ENCODE peak calls at places on chromosomes 11 and 22, in eight cellular contexts. N is neural progenitor cell, Q is endodermal cell, D is HL-60, O is astrocyte, W is ovary, F is psoas muscle, Z is K562. T is an unnamed sample.

GRCh38 chr11:106152824-106153223 is 75.4 kb downstream of the AASDHPPT start:
- DNase-seq in N (no peak), Q (no peak), D (no peak), O (peak), W (no peak), F (no peak), Z (no peak), T (peak)

GRCh38 chr11:44572884-44573283 is 7.4 kb downstream of the CD82 start:
- DNase-seq in N (no peak), Q (peak), D (no peak), O (no peak), W (no peak), F (no peak), Z (no peak), T (no peak)

GRCh38 chr11:121595717-121596156 is 143.0 kb upstream of the SORL1-AS1 start:
- DNase-seq in N (no peak), Q (no peak), D (no peak), O (peak), W (no peak), F (no peak), Z (no peak), T (peak)

GRCh38 chr11:101348786-101349185 is 219.2 kb upstream of the PGR start:
- DNase-seq in N (no peak), Q (no peak), D (no peak), O (no peak), W (no peak), F (no peak), Z (no peak), T (no peak)

GRCh38 chr11:72782081-72782920 is 11.5 kb downstream of the STARD10 start:
- DNase-seq in N (peak), Q (peak), D (no peak), O (no peak), W (no peak), F (no peak), Z (no peak), T (no peak)

GRCh38 chr11:93468286-93468685 is 74.9 kb downstream of the SMCO4 start:
- DNase-seq in N (no peak), Q (no peak), D (no peak), O (no peak), W (no peak), F (no peak), Z (no peak), T (no peak)

GRCh38 chr11:119363874-119364590 is 17.5 kb downstream of the USP2 start:
- DNase-seq in N (peak), Q (peak), D (no peak), O (no peak), W (peak), F (peak), Z (peak), T (peak)

GRCh38 chr22:22565991-22566390 is 6.9 kb upstream of the PRAME start:
- DNase-seq in N (no peak), Q (no peak), D (no peak), O (no peak), W (no peak), F (no peak), Z (no peak), T (peak)

GRCh38 chr11:103800406-103801114 is 235.9 kb upstream of the DDI1 start:
- DNase-seq in N (peak), Q (peak), D (no peak), O (peak), W (peak), F (no peak), Z (no peak), T (no peak)

GRCh38 chr22:39122772-39123470 is 25.9 kb downstream of the APOBEC3H start:
- DNase-seq in N (no peak), Q (no peak), D (no peak), O (no peak), W (no peak), F (no peak), Z (peak), T (no peak)

GRCh38 chr11:67056267-67056639 is 394 bp upstream of the RHOD start:
- DNase-seq in N (no peak), Q (no peak), D (no peak), O (no peak), W (no peak), F (no peak), Z (no peak), T (no peak)

GRCh38 chr22:22037229-22037628 is 54.6 kb upstream of the TOP3B start:
- DNase-seq in N (peak), Q (no peak), D (no peak), O (no peak), W (no peak), F (no peak), Z (no peak), T (no peak)

GRCh38 chr11:58577441-58578135 is 1.3 kb upstream of the ZFP91 start:
- DNase-seq in N (peak), Q (no peak), D (peak), O (peak), W (no peak), F (peak), Z (peak), T (peak)

GRCh38 chr11:57663975-57664374 is 3.9 kb upstream of the ZDHHC5 start:
- DNase-seq in N (no peak), Q (no peak), D (no peak), O (no peak), W (no peak), F (no peak), Z (no peak), T (no peak)

GRCh38 chr11:17382046-17382728 is 6.3 kb downstream of the KCNJ11 start:
- DNase-seq in N (no peak), Q (no peak), D (no peak), O (no peak), W (no peak), F (no peak), Z (no peak), T (peak)

GRCh38 chr11:62338218-62338617 is 970 bp downstream of the ASRGL1 start:
- DNase-seq in N (no peak), Q (no peak), D (no peak), O (no peak), W (no peak), F (no peak), Z (no peak), T (no peak)
- H3K4me3 ChIP-seq in N (peak), Q (peak), D (peak), O (peak), W (peak), F (peak), Z (peak), T (no peak)

GRCh38 chr11:42407379-42407778 is 904.4 kb upstream of the API5 start:
- DNase-seq in N (peak), Q (peak), D (no peak), O (no peak), W (no peak), F (no peak), Z (no peak), T (no peak)

DNA sequence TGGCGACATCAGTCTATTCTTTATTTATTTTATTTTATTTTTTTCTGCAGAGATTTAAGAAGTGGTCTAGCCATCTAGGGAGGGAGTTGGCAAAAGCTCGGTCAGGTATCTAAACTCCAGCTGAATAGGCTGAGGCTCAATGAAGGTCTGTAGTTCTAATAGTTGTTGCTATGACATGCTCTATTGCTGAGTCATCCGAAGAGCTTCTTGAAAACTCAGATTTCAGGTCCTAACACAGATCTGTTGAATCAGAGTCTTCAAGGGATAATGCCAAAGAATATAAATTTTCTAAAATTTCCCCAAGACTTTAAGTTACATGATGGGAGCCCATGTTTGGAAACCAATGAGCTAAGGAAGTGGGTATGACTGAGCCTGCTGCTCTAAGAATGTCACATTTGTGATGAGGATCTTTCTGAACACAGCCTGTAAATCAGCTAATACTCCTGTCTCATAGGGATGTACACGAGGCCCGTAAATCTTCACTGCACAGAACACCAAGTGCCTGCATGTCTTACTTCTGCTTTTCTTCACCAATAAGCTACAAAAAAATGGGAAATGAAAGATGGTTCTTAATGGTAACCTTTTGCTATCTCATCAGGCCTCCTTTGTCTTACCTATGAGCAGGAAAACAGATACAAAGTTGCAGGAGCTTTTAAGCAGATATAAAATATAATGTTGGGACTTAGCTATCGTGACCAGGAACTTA is 901.4 kb upstream of the API5 start:
- DNase-seq in N (no peak), Q (no peak), D (no peak), O (peak), W (no peak), F (no peak), Z (no peak), T (no peak)
- TF ChIP-seq CTCF in N (no peak), Q (no peak), D (no peak), O (no peak), W (no peak), F (no peak), Z (no peak), T (no peak)

GRCh38 chr11:77752518-77752917 is 68.0 kb downstream of the RSF1 start:
- DNase-seq in N (no peak), Q (peak), D (no peak), O (peak), W (no peak), F (no peak), Z (no peak), T (no peak)

GRCh38 chr11:77748266-77748665 is 72.3 kb downstream of the RSF1 start:
- DNase-seq in N (no peak), Q (no peak), D (no peak), O (no peak), W (no peak), F (no peak), Z (no peak), T (no peak)

GRCh38 chr11:77749232-77749631 is 71.3 kb downstream of the RSF1 start:
- DNase-seq in N (no peak), Q (no peak), D (no peak), O (no peak), W (no peak), F (no peak), Z (no peak), T (no peak)

GRCh38 chr11:77750757-77751156 is 69.8 kb downstream of the RSF1 start:
- DNase-seq in N (no peak), Q (no peak), D (no peak), O (no peak), W (no peak), F (no peak), Z (no peak), T (no peak)

DNA sequence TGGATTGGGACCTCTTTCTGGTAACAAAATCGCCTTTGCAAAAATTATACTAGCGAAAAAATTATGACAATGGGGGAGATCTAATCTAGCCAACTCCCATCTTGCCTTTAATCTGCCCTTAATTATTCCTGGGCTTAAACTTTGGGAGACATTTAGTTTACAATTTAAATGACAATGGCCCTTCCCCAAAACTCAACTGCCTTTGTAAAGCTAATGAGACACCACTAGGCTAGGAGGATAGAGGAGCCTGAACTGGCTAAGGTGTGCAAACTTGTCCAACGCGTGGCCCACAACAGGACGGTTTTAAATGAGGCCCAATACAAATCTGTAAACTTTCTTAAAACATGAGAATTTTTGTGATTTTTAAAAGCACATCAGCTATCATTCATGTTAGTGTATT is 67.3 kb downstream of the RSF1 start:
- DNase-seq in N (peak), Q (no peak), D (no peak), O (no peak), W (no peak), F (no peak), Z (no peak), T (no peak)
- H3K4me3 ChIP-seq in N (no peak), Q (no peak), D (no peak), O (no peak), W (no peak), F (no peak), Z (no peak), T (no peak)

DNA sequence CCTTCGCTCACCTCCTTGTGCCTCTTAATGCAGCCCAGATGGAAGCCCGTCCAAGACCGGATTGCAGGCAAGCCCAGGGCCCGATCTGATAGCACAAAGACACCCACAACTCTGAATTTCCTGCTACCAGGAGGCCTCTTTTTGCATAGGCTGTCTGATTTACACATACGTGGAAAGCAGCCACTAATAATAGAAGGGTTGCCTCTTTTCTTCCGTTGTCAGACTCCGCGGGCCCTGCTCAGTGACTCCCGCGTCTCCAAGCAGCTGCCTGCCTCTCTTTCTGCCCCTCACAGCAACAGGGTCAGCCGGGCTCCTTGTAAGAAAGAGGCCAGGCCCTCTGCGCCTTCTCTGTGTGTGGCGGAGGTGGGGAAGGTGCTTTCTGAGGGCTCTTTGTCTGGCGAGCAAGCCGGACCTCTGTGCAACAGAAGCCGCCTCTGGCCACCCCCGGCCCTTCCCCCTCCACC is 26.7 kb downstream of the FLI1 start:
- DNase-seq in N (peak), Q (peak), D (no peak), O (peak), W (no peak), F (no peak), Z (no peak), T (no peak)
- TF ChIP-seq CTCF in N (no peak), Q (no peak), D (no peak), O (no peak), W (no peak), F (no peak), Z (no peak), T (no peak)

GRCh38 chr22:23752090-23752691 is 1.3 kb upstream of the ZNF70 start:
- DNase-seq in N (no peak), Q (no peak), D (no peak), O (no peak), W (no peak), F (no peak), Z (no peak), T (no peak)

GRCh38 chr22:23754980-23755636 is 883 bp upstream of the VPREB3 start:
- DNase-seq in N (no peak), Q (no peak), D (no peak), O (no peak), W (no peak), F (no peak), Z (no peak), T (no peak)

GRCh38 chr22:23752750-23753149 is 1.5 kb downstream of the VPREB3 start:
- DNase-seq in N (no peak), Q (no peak), D (no peak), O (no peak), W (no peak), F (no peak), Z (no peak), T (no peak)

GRCh38 chr22:23754220-23754919 is at the start of gene VPREB3:
- DNase-seq in N (no peak), Q (no peak), D (no peak), O (no peak), W (no peak), F (no peak), Z (no peak), T (no peak)

DNA sequence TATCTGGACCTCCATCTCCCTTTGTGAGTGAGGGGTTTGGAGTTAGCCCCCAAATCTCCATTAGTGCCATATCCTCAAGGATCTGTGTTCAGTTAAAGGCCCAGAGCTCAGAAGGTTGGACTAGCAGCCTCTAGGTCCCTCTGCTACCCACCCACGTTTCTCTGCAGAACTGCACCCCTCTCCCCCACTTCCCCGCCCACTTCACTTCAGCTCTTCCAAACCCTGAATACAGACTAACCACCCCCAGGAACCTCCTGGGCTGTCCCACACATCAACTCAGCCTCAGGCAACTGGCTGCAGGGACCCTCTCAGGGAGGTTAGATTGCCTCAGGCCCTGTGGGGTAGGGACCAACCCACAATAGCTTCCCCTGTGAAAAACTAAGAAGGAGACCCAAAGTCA is 854 bp downstream of the VPREB3 start:
- DNase-seq in N (no peak), Q (no peak), D (no peak), O (no peak), W (no peak), F (no peak), Z (no peak), T (no peak)
- H3K4me3 ChIP-seq in N (no peak), Q (no peak), D (no peak), O (no peak), W (no peak), F (no peak), Z (no peak), T (no peak)

GRCh38 chr11:1827931-1828330 is 6.9 kb upstream of the SYT8 start:
- DNase-seq in N (no peak), Q (no peak), D (no peak), O (no peak), W (no peak), F (no peak), Z (no peak), T (no peak)

GRCh38 chr11:1825785-1826451 is 8.9 kb upstream of the SYT8 start:
- DNase-seq in N (no peak), Q (peak), D (no peak), O (no peak), W (no peak), F (no peak), Z (no peak), T (no peak)

GRCh38 chr11:1825039-1825740 is 9.6 kb upstream of the SYT8 start:
- DNase-seq in N (peak), Q (peak), D (no peak), O (no peak), W (no peak), F (peak), Z (peak), T (no peak)

GRCh38 chr11:1827095-1827797 is 7.5 kb upstream of the SYT8 start:
- DNase-seq in N (no peak), Q (no peak), D (no peak), O (peak), W (no peak), F (peak), Z (no peak), T (peak)

GRCh38 chr11:1826552-1827094 is 8.2 kb upstream of the SYT8 start:
- DNase-seq in N (no peak), Q (peak), D (no peak), O (peak), W (no peak), F (peak), Z (peak), T (peak)
- TF ChIP-seq CTCF in N (peak), Q (peak), D (peak), O (peak), W (no peak), F (no peak), Z (peak), T (no peak)

T was measured in foreskin fibroblast.